ENCODE peak calls at places on chromosomes 3 and 15, in seven cellular contexts. P, T, A, U, V, E and F are unnamed samples.

GRCh38 chr15:60672400-60672799 is 193.5 kb upstream of the ICE2 start:
- DNase-seq in P (no peak), T (no peak), A (no peak), U (no peak), V (no peak), E (no peak), F (no peak)

GRCh38 chr3:185215873-185216586 is 37.8 kb downstream of the EHHADH start:
- DNase-seq in P (no peak), T (no peak), A (peak), U (no peak), V (no peak), E (peak), F (no peak)

GRCh38 chr3:150875548-150875947 is 29.7 kb downstream of the MINDY4B start:
- DNase-seq in P (no peak), T (no peak), A (no peak), U (no peak), V (no peak), E (no peak), F (no peak)

GRCh38 chr3:194672876-194673275 is 885 bp upstream of the LSG1 start:
- DNase-seq in P (no peak), T (no peak), A (no peak), U (no peak), V (no peak), E (no peak), F (no peak)

GRCh38 chr15:58462547-58462946 is 30.8 kb downstream of the LIPC start:
- DNase-seq in P (peak), T (no peak), A (no peak), U (no peak), V (no peak), E (peak), F (no peak)

GRCh38 chr15:83108266-83109219 is 1.1 kb downstream of the TM6SF1 start:
- DNase-seq in P (peak), T (no peak), A (no peak), U (peak), V (no peak), E (peak), F (peak)

GRCh38 chr15:77548608-77549551 is 83.8 kb downstream of the LINGO1 start:
- DNase-seq in P (peak), T (no peak), A (no peak), U (no peak), V (no peak), E (no peak), F (no peak)

GRCh38 chr15:69729167-69729748 is 276.6 kb downstream of the RPLP1 start:
- DNase-seq in P (peak), T (peak), A (peak), U (no peak), V (peak), E (peak), F (no peak)

GRCh38 chr15:38750816-38751215 is 186.2 kb upstream of the RASGRP1 start:
- DNase-seq in P (no peak), T (no peak), A (no peak), U (no peak), V (no peak), E (no peak), F (no peak)

GRCh38 chr3:80307844-80308243 is 540.0 kb upstream of the ROBO1 start:
- DNase-seq in P (peak), T (no peak), A (no peak), U (no peak), V (no peak), E (no peak), F (no peak)

GRCh38 chr15:60787737-60788513 is 309.0 kb upstream of the ICE2 start:
- DNase-seq in P (no peak), T (no peak), A (peak), U (no peak), V (no peak), E (peak), F (no peak)

GRCh38 chr3:55118453-55118852 is 190.6 kb upstream of the LRTM1 start:
- DNase-seq in P (no peak), T (no peak), A (no peak), U (no peak), V (no peak), E (no peak), F (no peak)

GRCh38 chr3:188196232-188196990 is 42.5 kb downstream of the LPP start:
- DNase-seq in P (peak), T (no peak), A (no peak), U (no peak), V (no peak), E (no peak), F (no peak)

GRCh38 chr3:193872265-193872753 is 263.6 kb upstream of the HES1 start:
- DNase-seq in P (peak), T (no peak), A (peak), U (no peak), V (no peak), E (peak), F (no peak)

GRCh38 chr3:120646771-120647449 is 35.1 kb downstream of the HGD start:
- DNase-seq in P (no peak), T (no peak), A (no peak), U (peak), V (no peak), E (no peak), F (peak)

GRCh38 chr3:34035775-34036174 is 237.3 kb downstream of the PDCD6IP start:
- DNase-seq in P (peak), T (no peak), A (no peak), U (no peak), V (no peak), E (no peak), F (no peak)

GRCh38 chr15:72491768-72492167 is 17.6 kb downstream of the ARIH1 start:
- DNase-seq in P (no peak), T (no peak), A (peak), U (no peak), V (no peak), E (no peak), F (no peak)

GRCh38 chr3:172550347-172550943 is 27.2 kb upstream of the TNFSF10 start:
- DNase-seq in P (no peak), T (no peak), A (peak), U (peak), V (peak), E (no peak), F (peak)

GRCh38 chr3:32614956-32615355 is 44.3 kb upstream of the DYNC1LI1 start:
- DNase-seq in P (no peak), T (no peak), A (peak), U (no peak), V (no peak), E (no peak), F (no peak)

GRCh38 chr15:38085104-38085503 is 150.7 kb downstream of the TMCO5A start:
- DNase-seq in P (no peak), T (no peak), A (no peak), U (no peak), V (no peak), E (peak), F (no peak)

GRCh38 chr3:197500812-197501211 is 55.0 kb downstream of the BDH1 start:
- DNase-seq in P (no peak), T (no peak), A (no peak), U (no peak), V (no peak), E (no peak), F (no peak)

GRCh38 chr3:197376020-197376419 is 77.6 kb upstream of the DLG1 start:
- DNase-seq in P (no peak), T (no peak), A (peak), U (no peak), V (no peak), E (no peak), F (no peak)

GRCh38 chr3:4332574-4332973 is 29.4 kb downstream of the SETMAR start:
- DNase-seq in P (no peak), T (no peak), A (no peak), U (no peak), V (no peak), E (no peak), F (no peak)

GRCh38 chr3:88019024-88019423 is 39.8 kb downstream of the CGGBP1 start:
- DNase-seq in P (no peak), T (no peak), A (no peak), U (no peak), V (no peak), E (no peak), F (no peak)